ENCODE peak calls at places on chromosomes 2 and 18, in six cellular contexts. I is prostate gland, Q is HFF-Myc, V is choroid plexus epithelial cell, A is neural crest cell, C is astrocyte of the spinal cord. K is an unnamed sample.

GRCh38 chr2:127632592-127633489 is 13.1 kb upstream of the GPR17 start:
- DNase-seq in V (no peak), C (no peak), Q (no peak), I (no peak), A (no peak), K (peak)

GRCh38 chr18:28903366-28903765 is 726.4 kb upstream of the CDH2 start:
- DNase-seq in C (peak), A (no peak), Q (no peak), V (peak), I (no peak), K (no peak)

GRCh38 chr2:100394111-100394641 is 23.3 kb downstream of the CHST10 start:
- DNase-seq in C (no peak), Q (no peak), A (no peak), I (no peak), V (no peak), K (peak)

GRCh38 chr2:68385232-68385906 is 20.3 kb downstream of the PLEK start:
- DNase-seq in V (no peak), I (no peak), A (no peak), Q (no peak), C (no peak), K (no peak)

GRCh38 chr2:24382363-24383021 is 22.2 kb upstream of the ITSN2 start:
- DNase-seq in I (peak), A (peak), Q (no peak), V (peak), C (peak), K (peak)

GRCh38 chr2:238897911-238898311 is 50.0 kb downstream of the TWIST2 start:
- DNase-seq in I (no peak), A (no peak), C (no peak), Q (no peak), V (no peak), K (no peak)

GRCh38 chr2:230797515-230798495 is 66.9 kb upstream of the ITM2C start:
- DNase-seq in Q (no peak), V (peak), C (no peak), I (no peak), A (no peak), K (peak)

GRCh38 chr2:166375205-166375735 is 474 bp downstream of the SCN9A start:
- DNase-seq in Q (no peak), A (no peak), I (no peak), V (peak), C (peak), K (no peak)

GRCh38 chr2:39516347-39517101 is 79.4 kb upstream of the MAP4K3 start:
- DNase-seq in C (no peak), Q (no peak), A (no peak), I (peak), V (peak), K (no peak)

GRCh38 chr2:109525836-109526235 is 87.9 kb downstream of the SEPTIN10 start:
- DNase-seq in A (no peak), C (no peak), V (no peak), Q (no peak), I (no peak), K (no peak)

GRCh38 chr2:121095257-121096080 is 189.5 kb downstream of the TFCP2L1 start:
- DNase-seq in I (peak), V (peak), Q (no peak), A (peak), C (peak), K (no peak)

GRCh38 chr2:42856891-42857632 is 64.7 kb upstream of the HAAO start:
- DNase-seq in Q (no peak), I (peak), V (no peak), C (no peak), A (no peak), K (no peak)

GRCh38 chr2:9806298-9806610 is 37.0 kb upstream of the TAF1B start:
- DNase-seq in I (no peak), A (no peak), V (no peak), Q (no peak), C (no peak), K (no peak)

GRCh38 chr2:31404302-31404701 is 10.2 kb downstream of the XDH start:
- DNase-seq in C (no peak), A (no peak), Q (no peak), V (no peak), I (no peak), K (no peak)

GRCh38 chr18:74242451-74243096 is 49.2 kb downstream of the CYB5A start:
- DNase-seq in I (no peak), Q (no peak), C (no peak), V (no peak), A (no peak), K (no peak)
- TF ChIP-seq CTCF in I (no peak), Q (no peak), C (no peak), V (no peak), A (no peak), K (no peak)

GRCh38 chr2:120026890-120027289 is 14.0 kb downstream of the EPB41L5 start:
- DNase-seq in I (no peak), C (no peak), A (no peak), Q (no peak), V (no peak), K (no peak)
- TF ChIP-seq CTCF in I (no peak), C (no peak), A (peak), Q (peak), V (peak), K (no peak)

GRCh38 chr2:46657042-46657504 is 177.7 kb downstream of the TMEM247 start:
- DNase-seq in A (no peak), C (no peak), I (no peak), V (peak), Q (no peak), K (no peak)
- TF ChIP-seq CTCF in A (peak), C (peak), I (peak), V (peak), Q (peak), K (no peak)

DNA sequence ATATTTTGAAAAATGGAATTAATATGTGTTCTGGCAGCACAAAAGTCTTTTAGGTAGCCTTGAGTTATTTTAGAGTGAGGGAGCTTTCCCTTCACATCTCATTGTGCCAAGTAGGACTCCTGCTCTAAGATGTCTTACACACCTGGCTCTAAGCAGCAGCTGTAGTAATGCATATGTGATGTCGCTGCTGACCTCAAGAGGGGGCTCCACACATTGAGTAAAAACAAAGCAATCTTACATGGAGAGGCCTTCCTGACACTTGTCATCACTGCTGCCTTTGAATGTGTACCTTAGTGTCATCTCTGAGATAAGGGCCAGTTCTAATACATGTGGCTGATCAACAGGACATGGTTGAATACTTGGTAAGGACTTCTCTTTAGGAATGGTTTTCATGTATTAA is 75.8 kb downstream of the ACTR3 start:
- DNase-seq in I (no peak), A (peak), C (peak), Q (no peak), V (peak), K (no peak)
- TF ChIP-seq CTCF in I (peak), A (peak), C (peak), Q (peak), V (peak), K (no peak)

GRCh38 chr2:130372833-130373807 is 17.3 kb downstream of the PTPN18 start:
- DNase-seq in C (peak), A (no peak), I (no peak), V (no peak), Q (no peak), K (no peak)
- TF ChIP-seq CTCF in C (no peak), A (peak), I (no peak), V (no peak), Q (no peak), K (no peak)

GRCh38 chr2:27494284-27494943 is 586 bp downstream of the FNDC4 start:
- DNase-seq in Q (no peak), C (peak), I (no peak), A (no peak), V (peak), K (no peak)
- TF ChIP-seq CTCF in Q (no peak), C (peak), I (no peak), A (no peak), V (peak), K (no peak)